ENCODE peak calls at places on chromosomes 3 and 15, in four cellular contexts. Y is tibial artery, S is upper lobe of right lung, P is uterus. Z is an unnamed sample.

GRCh38 chr15:40932146-40932545 is 3.0 kb downstream of the DLL4 start:
- DNase-seq in Y (no peak), S (no peak), P (no peak), Z (no peak)

GRCh38 chr3:126997455-126998038 is 14.6 kb downstream of the PLXNA1 start:
- DNase-seq in Y (no peak), S (no peak), P (no peak), Z (no peak)

GRCh38 chr15:90099072-90099867 is 3.0 kb downstream of the IDH2 start:
- DNase-seq in Y (no peak), S (no peak), P (no peak), Z (no peak)

GRCh38 chr3:114538211-114538610 is 244.4 kb downstream of the TIGIT start:
- DNase-seq in Y (no peak), S (no peak), P (no peak), Z (no peak)

GRCh38 chr3:139448104-139448503 is 28.2 kb downstream of the RBP2 start:
- DNase-seq in Y (no peak), S (no peak), P (no peak), Z (no peak)

GRCh38 chr3:43998841-43999805 is 242.6 kb upstream of the TOPAZ1 start:
- DNase-seq in Y (no peak), S (peak; percentile 68), P (no peak), Z (no peak)

GRCh38 chr3:27105904-27106303 is 263.3 kb downstream of the NEK10 start:
- DNase-seq in Y (no peak), S (no peak), P (no peak), Z (no peak)

GRCh38 chr3:125108833-125109540 is 53.2 kb upstream of the HEG1 start:
- DNase-seq in Y (no peak), S (no peak), P (no peak), Z (no peak)

GRCh38 chr15:60328852-60329443 is 68.8 kb downstream of the ANXA2 start:
- DNase-seq in Y (no peak), S (no peak), P (no peak), Z (no peak)

GRCh38 chr3:43144811-43145490 is 39.1 kb upstream of the POMGNT2 start:
- DNase-seq in Y (no peak), S (no peak), P (no peak), Z (no peak)

GRCh38 chr15:91047545-91048199 is 25.3 kb upstream of the VPS33B start:
- DNase-seq in Y (no peak), S (no peak), P (no peak), Z (no peak)

GRCh38 chr15:64629063-64629462 is 146.3 kb downstream of the RBPMS2 start:
- DNase-seq in Y (no peak), S (no peak), P (no peak), Z (no peak)

GRCh38 chr15:88331291-88331690 is 74.8 kb upstream of the NTRK3 start:
- DNase-seq in Y (no peak), S (no peak), P (no peak), Z (no peak)

GRCh38 chr15:59296181-59296617 is 76.5 kb downstream of the MYO1E start:
- DNase-seq in Y (peak; percentile 30), S (no peak), P (no peak), Z (no peak)

GRCh38 chr3:152269423-152270144 is 855 bp downstream of the MBNL1 start:
- DNase-seq in Y (peak; percentile 73), S (no peak), P (peak; percentile 71), Z (peak; percentile 69)

GRCh38 chr15:31016446-31016915 is 25.1 kb upstream of the MTMR10 start:
- DNase-seq in Y (no peak), S (no peak), P (no peak), Z (no peak)

GRCh38 chr15:51889486-51889885 is 60.0 kb downstream of the TMOD3 start:
- DNase-seq in Y (no peak), S (no peak), P (no peak), Z (no peak)

GRCh38 chr3:45693941-45694521 is 4.8 kb downstream of the SACM1L start:
- DNase-seq in Y (no peak), S (no peak), P (no peak), Z (no peak)

GRCh38 chr15:71066983-71067382 is 48.3 kb upstream of the THSD4 start:
- DNase-seq in Y (peak; percentile 62), S (no peak), P (peak; percentile 34), Z (no peak)

GRCh38 chr15:45891766-45892165 is 256.9 kb downstream of the SQOR start:
- DNase-seq in Y (peak; percentile 27), S (no peak), P (peak; percentile 69), Z (peak; percentile 77)

GRCh38 chr15:96183020-96183926 is 147.2 kb upstream of the NR2F2 start:
- DNase-seq in Y (no peak), S (no peak), P (no peak), Z (no peak)

GRCh38 chr3:194447161-194447560 is 39.6 kb downstream of the ATP13A3 start:
- DNase-seq in Y (no peak), S (no peak), P (no peak), Z (no peak)

GRCh38 chr3:58203541-58203940 is 7.2 kb downstream of the DNASE1L3 start:
- DNase-seq in Y (no peak), S (no peak), P (no peak), Z (no peak)

GRCh38 chr15:29309139-29309538 is 39.5 kb upstream of the NSMCE3 start:
- DNase-seq in Y (no peak), S (no peak), P (no peak), Z (no peak)

GRCh38 chr3:3633761-3634160 is 165.5 kb upstream of the LRRN1 start:
- DNase-seq in Y (no peak), S (no peak), P (no peak), Z (no peak)

GRCh38 chr3:4245671-4246070 is 57.5 kb upstream of the SETMAR start:
- DNase-seq in Y (no peak), S (no peak), P (no peak), Z (no peak)

GRCh38 chr3:174614046-174614445 is 245.1 kb upstream of the NAALADL2 start:
- DNase-seq in Y (no peak), S (no peak), P (no peak), Z (no peak)

GRCh38 chr3:8817486-8817885 is 48.1 kb upstream of the OXTR start:
- DNase-seq in Y (no peak), S (no peak), P (no peak), Z (no peak)

GRCh38 chr3:122305818-122306621 is 19.0 kb upstream of the CSTA start:
- DNase-seq in Y (no peak), S (no peak), P (no peak), Z (peak; percentile 28)

GRCh38 chr3:37814547-37814946 is 47.1 kb upstream of the CTDSPL start:
- DNase-seq in Y (no peak), S (no peak), P (no peak), Z (no peak)

GRCh38 chr3:190024912-190025311 is 95.8 kb downstream of the P3H2 start:
- DNase-seq in Y (no peak), S (no peak), P (no peak), Z (no peak)

GRCh38 chr3:137647179-137647578 is 116.9 kb upstream of the SOX14 start:
- DNase-seq in Y (no peak), S (no peak), P (no peak), Z (no peak)

GRCh38 chr3:144084929-144085328 is 113.3 kb downstream of the DIPK2A start:
- DNase-seq in Y (no peak), S (no peak), P (no peak), Z (no peak)
- H3K4me1 ChIP-seq in Y (no peaks in the 10 kb centered on the region), S (no peaks in the 10 kb centered on the region), P (no peaks in the 10 kb centered on the region), Z (no peaks in the 10 kb centered on the region)

GRCh38 chr3:172129868-172130751 is 90.7 kb downstream of the FNDC3B start:
- DNase-seq in Y (peak; percentile 96), S (peak; percentile 92), P (peak; percentile 94), Z (peak; percentile 79)
- H3K4me1 ChIP-seq in Y (no peaks in the 10 kb centered on the region), S (peaks cover 65% of the 10 kb centered on the region), P (peaks cover 29% of the 10 kb centered on the region), Z (peaks cover 12% of the 10 kb centered on the region)

GRCh38 chr15:50280271-50280670 is 14.7 kb upstream of the HDC start:
- DNase-seq in Y (no peak), S (no peak), P (no peak), Z (no peak)
- H3K4me1 ChIP-seq in Y (no peaks in the 10 kb centered on the region), S (no peaks in the 10 kb centered on the region), P (no peaks in the 10 kb centered on the region), Z (no peaks in the 10 kb centered on the region)

GRCh38 chr3:129741794-129742193 is 135.3 kb upstream of the PLXND1 start:
- DNase-seq in Y (no peak), S (no peak), P (no peak), Z (no peak)
- H3K4me1 ChIP-seq in Y (no peaks in the 10 kb centered on the region), S (peaks cover 8% of the 10 kb centered on the region), P (no peaks in the 10 kb centered on the region), Z (no peaks in the 10 kb centered on the region)

GRCh38 chr3:31918179-31919165 is 62.6 kb downstream of the OSBPL10 start:
- DNase-seq in Y (no peak), S (no peak), P (no peak), Z (no peak)

GRCh38 chr3:31920310-31920709 is 60.8 kb downstream of the OSBPL10 start:
- DNase-seq in Y (no peak), S (no peak), P (no peak), Z (no peak)

GRCh38 chr3:31919528-31919927 is 61.5 kb downstream of the OSBPL10 start:
- DNase-seq in Y (no peak), S (no peak), P (no peak), Z (no peak)

GRCh38 chr3:31921833-31922232 is 59.2 kb downstream of the OSBPL10 start:
- DNase-seq in Y (no peak), S (no peak), P (no peak), Z (no peak)

DNA sequence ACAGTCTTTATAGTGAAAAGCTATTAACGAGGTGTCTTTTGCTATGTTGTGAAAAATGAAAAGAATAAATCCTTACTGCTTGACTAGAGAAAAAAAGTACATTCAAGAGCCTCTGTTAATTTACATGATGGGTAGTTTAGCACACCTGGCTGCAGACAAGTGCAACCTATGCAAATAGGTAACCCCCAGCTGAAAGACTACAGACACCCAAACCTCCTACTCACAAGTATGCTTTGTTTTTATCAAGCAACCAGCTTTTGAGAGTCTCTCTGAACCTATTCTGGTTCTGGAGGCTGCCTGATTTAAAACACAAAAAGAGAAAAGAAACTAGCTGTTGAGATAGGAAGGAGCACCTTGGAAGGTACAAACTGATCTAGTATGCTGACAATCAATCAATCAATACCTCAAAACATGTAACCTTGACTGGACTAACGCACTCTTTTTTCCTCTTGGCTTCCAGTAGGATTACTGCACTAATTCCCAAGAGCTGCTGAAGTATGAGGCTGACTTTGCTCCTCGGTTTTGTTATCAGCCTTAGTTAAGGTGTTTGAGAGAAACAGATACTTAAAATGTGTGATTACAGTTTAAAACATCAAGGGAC is 63.7 kb downstream of the OSBPL10 start:
- DNase-seq in Y (no peak), S (no peak), P (no peak), Z (no peak)
- H3K4me1 ChIP-seq in Y (no peaks in the 10 kb centered on the region), S (peaks cover 23% of the 10 kb centered on the region), P (no peaks in the 10 kb centered on the region), Z (no peaks in the 10 kb centered on the region)

DNA sequence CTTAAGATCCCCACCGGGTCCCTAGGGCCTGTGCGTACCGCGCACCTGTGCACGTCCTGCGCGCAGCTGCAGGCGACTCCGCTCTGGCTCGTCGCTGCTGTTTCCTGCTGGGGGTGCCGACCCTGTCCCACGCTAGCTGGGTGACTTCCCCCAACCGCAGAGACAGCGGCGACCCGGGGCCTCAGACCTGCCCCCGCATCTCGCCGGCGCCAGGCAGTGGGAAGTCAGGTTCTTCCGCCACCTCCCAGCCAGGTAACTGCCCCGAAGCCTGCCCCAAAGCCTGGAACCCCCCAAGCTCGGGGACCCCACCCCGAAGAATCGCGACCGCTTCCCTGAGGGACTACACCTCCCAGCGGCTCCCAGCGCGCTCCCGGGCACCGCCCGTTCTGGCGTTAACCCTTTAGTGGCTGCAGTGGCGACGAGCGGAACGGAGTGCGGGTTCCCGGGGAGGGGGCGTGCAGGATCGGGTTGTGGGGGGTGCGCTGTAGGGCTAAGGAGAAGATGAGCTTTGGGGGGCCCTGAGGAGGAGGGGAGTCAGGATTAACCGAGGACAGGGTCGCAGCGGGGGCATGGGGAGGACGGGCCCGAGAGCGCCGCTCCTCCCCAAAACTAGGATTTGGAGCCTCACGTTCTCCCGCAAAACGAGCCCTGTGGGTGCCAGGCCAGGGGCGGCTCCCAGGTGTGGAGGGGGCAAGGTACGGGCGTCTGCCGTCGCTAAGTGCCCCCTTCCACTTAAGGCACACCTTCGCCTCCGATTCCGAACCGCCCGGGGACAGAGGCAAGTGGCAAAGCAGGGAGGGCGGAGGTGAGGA is 589 bp downstream of the NEIL1 start:
- DNase-seq in Y (no peak), S (peak; percentile 87), P (peak; percentile 65), Z (peak; percentile 61)
- H3K4me1 ChIP-seq in Y (peaks cover 5% of the 10 kb centered on the region), S (peaks cover 20% of the 10 kb centered on the region), P (no peaks in the 10 kb centered on the region), Z (no peaks in the 10 kb centered on the region)